ENCODE peak calls at places on chromosomes 5 and 9, in six cellular contexts. One of them, this sample, is unnamed.

GRCh38 chr9:79705704-79706103 is 133.9 kb downstream of the TLE4 start:
- DNase-seq in fibroblast of lung: no peak
- DNase-seq in B cell: no peak
- DNase-seq in fibroblast of gingiva: no peak
- DNase-seq in AG09309: no peak
- DNase-seq in T-helper 9 cell: no peak
- DNase-seq in this sample: no peak

GRCh38 chr5:144284931-144285330 is 114.3 kb downstream of the KCTD16 start:
- DNase-seq in fibroblast of lung: no peak
- DNase-seq in T-helper 9 cell: no peak
- DNase-seq in fibroblast of gingiva: no peak
- DNase-seq in B cell: no peak
- DNase-seq in AG09309: no peak
- DNase-seq in this sample: no peak

GRCh38 chr9:121059998-121060636 is 10.0 kb upstream of the C5 start:
- DNase-seq in T-helper 9 cell: no peak
- DNase-seq in AG09309: no peak
- DNase-seq in fibroblast of gingiva: peak; percentile 61
- DNase-seq in fibroblast of lung: peak; percentile 83
- DNase-seq in B cell: peak; percentile 47
- DNase-seq in this sample: peak; percentile 57

GRCh38 chr9:129458663-129459549 is 162.0 kb downstream of the C9orf50 start:
- DNase-seq in fibroblast of lung: no peak
- DNase-seq in fibroblast of gingiva: no peak
- DNase-seq in T-helper 9 cell: no peak
- DNase-seq in AG09309: no peak
- DNase-seq in B cell: peak; percentile 87
- DNase-seq in this sample: no peak

GRCh38 chr9:73073337-73074175 is 78.1 kb upstream of the ANXA1 start:
- DNase-seq in fibroblast of gingiva: peak; percentile 57
- DNase-seq in T-helper 9 cell: no peak
- DNase-seq in AG09309: no peak
- DNase-seq in B cell: no peak
- DNase-seq in fibroblast of lung: no peak
- DNase-seq in this sample: no peak

GRCh38 chr5:36607114-36607561 is 732 bp downstream of the SLC1A3 start:
- DNase-seq in B cell: no peak
- DNase-seq in T-helper 9 cell: no peak
- DNase-seq in fibroblast of lung: peak; percentile 61
- DNase-seq in fibroblast of gingiva: peak; percentile 41
- DNase-seq in AG09309: peak; percentile 24
- DNase-seq in this sample: no peak

GRCh38 chr9:96216618-96217017 is 85.4 kb downstream of the HSD17B3 start:
- DNase-seq in T-helper 9 cell: no peak
- DNase-seq in B cell: no peak
- DNase-seq in fibroblast of lung: no peak
- DNase-seq in fibroblast of gingiva: no peak
- DNase-seq in AG09309: no peak
- DNase-seq in this sample: no peak

GRCh38 chr5:56279979-56280378 is 46.8 kb upstream of the ANKRD55 start:
- DNase-seq in AG09309: peak; percentile 34
- DNase-seq in T-helper 9 cell: no peak
- DNase-seq in fibroblast of gingiva: peak; percentile 79
- DNase-seq in B cell: no peak
- DNase-seq in fibroblast of lung: peak; percentile 78
- DNase-seq in this sample: no peak

GRCh38 chr9:73370053-73370452 is 218.4 kb downstream of the ANXA1 start:
- DNase-seq in fibroblast of gingiva: no peak
- DNase-seq in T-helper 9 cell: no peak
- DNase-seq in B cell: no peak
- DNase-seq in fibroblast of lung: no peak
- DNase-seq in AG09309: no peak
- DNase-seq in this sample: no peak

GRCh38 chr5:2773327-2773726 is 21.9 kb upstream of the IRX2 start:
- DNase-seq in B cell: no peak
- DNase-seq in AG09309: no peak
- DNase-seq in fibroblast of gingiva: no peak
- DNase-seq in fibroblast of lung: no peak
- DNase-seq in T-helper 9 cell: no peak
- DNase-seq in this sample: no peak

GRCh38 chr9:123415593-123415930 is 59.6 kb downstream of the CRB2 start:
- DNase-seq in AG09309: no peak
- DNase-seq in T-helper 9 cell: no peak
- DNase-seq in fibroblast of lung: no peak
- DNase-seq in B cell: no peak
- DNase-seq in fibroblast of gingiva: no peak
- DNase-seq in this sample: no peak

GRCh38 chr9:126150411-126151030 is 176.1 kb upstream of the MVB12B start:
- DNase-seq in B cell: no peak
- DNase-seq in fibroblast of gingiva: no peak
- DNase-seq in T-helper 9 cell: no peak
- DNase-seq in AG09309: no peak
- DNase-seq in fibroblast of lung: no peak
- DNase-seq in this sample: peak; percentile 44

GRCh38 chr5:17046320-17046719 is 110.2 kb upstream of the MYO10 start:
- DNase-seq in fibroblast of lung: no peak
- DNase-seq in fibroblast of gingiva: no peak
- DNase-seq in AG09309: no peak
- DNase-seq in B cell: no peak
- DNase-seq in T-helper 9 cell: no peak
- DNase-seq in this sample: no peak

GRCh38 chr5:41843456-41844112 is 26.6 kb downstream of the OXCT1 start:
- DNase-seq in fibroblast of gingiva: peak; percentile 60
- DNase-seq in T-helper 9 cell: no peak
- DNase-seq in B cell: no peak
- DNase-seq in AG09309: peak; percentile 20
- DNase-seq in fibroblast of lung: peak; percentile 84
- DNase-seq in this sample: peak; percentile 65

GRCh38 chr5:35319231-35320002 is 89.1 kb upstream of the PRLR start:
- DNase-seq in B cell: peak; percentile 79
- DNase-seq in fibroblast of lung: no peak
- DNase-seq in fibroblast of gingiva: no peak
- DNase-seq in T-helper 9 cell: no peak
- DNase-seq in AG09309: no peak
- DNase-seq in this sample: no peak

GRCh38 chr5:43676083-43676840 is 73.3 kb downstream of the NNT start:
- DNase-seq in fibroblast of gingiva: no peak
- DNase-seq in T-helper 9 cell: no peak
- DNase-seq in B cell: no peak
- DNase-seq in AG09309: no peak
- DNase-seq in fibroblast of lung: no peak
- DNase-seq in this sample: no peak

GRCh38 chr5:138664276-138664943 is 88.8 kb upstream of the CTNNA1 start:
- DNase-seq in fibroblast of lung: peak; percentile 28
- DNase-seq in AG09309: peak; percentile 31
- DNase-seq in T-helper 9 cell: no peak
- DNase-seq in fibroblast of gingiva: peak; percentile 12
- DNase-seq in B cell: no peak
- DNase-seq in this sample: no peak

GRCh38 chr5:1724822-1725602 is 74.6 kb downstream of the MRPL36 start:
- DNase-seq in AG09309: no peak
- DNase-seq in fibroblast of lung: peak; percentile 4
- DNase-seq in T-helper 9 cell: no peak
- DNase-seq in fibroblast of gingiva: no peak
- DNase-seq in B cell: no peak
- DNase-seq in this sample: no peak

GRCh38 chr9:69658987-69659677 is 13.0 kb downstream of the APBA1 start:
- DNase-seq in fibroblast of gingiva: no peak
- DNase-seq in AG09309: no peak
- DNase-seq in fibroblast of lung: no peak
- DNase-seq in T-helper 9 cell: no peak
- DNase-seq in B cell: no peak
- DNase-seq in this sample: no peak

GRCh38 chr5:110255194-110255593 is 471.3 kb downstream of the TMEM232 start:
- DNase-seq in fibroblast of gingiva: no peak
- DNase-seq in T-helper 9 cell: no peak
- DNase-seq in fibroblast of lung: no peak
- DNase-seq in B cell: no peak
- DNase-seq in AG09309: no peak
- DNase-seq in this sample: no peak

GRCh38 chr9:110426052-110426709 is 88.5 kb upstream of the TXNDC8 start:
- DNase-seq in B cell: no peak
- DNase-seq in fibroblast of lung: peak; percentile 65
- DNase-seq in AG09309: no peak
- DNase-seq in fibroblast of gingiva: no peak
- DNase-seq in T-helper 9 cell: no peak
- DNase-seq in this sample: no peak

GRCh38 chr9:15635752-15636151 is 82.9 kb downstream of the CCDC171 start:
- DNase-seq in fibroblast of gingiva: no peak
- DNase-seq in T-helper 9 cell: no peak
- DNase-seq in B cell: no peak
- DNase-seq in AG09309: no peak
- DNase-seq in fibroblast of lung: no peak
- DNase-seq in this sample: no peak

GRCh38 chr5:56489272-56489671 is 256.1 kb upstream of the ANKRD55 start:
- DNase-seq in fibroblast of lung: no peak
- DNase-seq in B cell: no peak
- DNase-seq in T-helper 9 cell: no peak
- DNase-seq in fibroblast of gingiva: no peak
- DNase-seq in AG09309: no peak
- DNase-seq in this sample: no peak

GRCh38 chr5:74639538-74640449 is 734 bp downstream of the ENC1 start:
- DNase-seq in AG09309: no peak
- DNase-seq in fibroblast of gingiva: peak; percentile 58
- DNase-seq in T-helper 9 cell: peak; percentile 6
- DNase-seq in fibroblast of lung: peak; percentile 51
- DNase-seq in B cell: peak; percentile 49
- DNase-seq in this sample: no peak

GRCh38 chr9:120348951-120349429 is 231.0 kb downstream of the CDK5RAP2 start:
- DNase-seq in fibroblast of lung: peak; percentile 63
- DNase-seq in B cell: no peak
- DNase-seq in T-helper 9 cell: no peak
- DNase-seq in fibroblast of gingiva: peak; percentile 34
- DNase-seq in AG09309: no peak
- DNase-seq in this sample: peak; percentile 45

GRCh38 chr9:114869845-114870244 is 60.5 kb downstream of the TNFSF8 start:
- DNase-seq in fibroblast of lung: no peak
- DNase-seq in AG09309: no peak
- DNase-seq in fibroblast of gingiva: no peak
- DNase-seq in B cell: no peak
- DNase-seq in T-helper 9 cell: no peak
- DNase-seq in this sample: no peak

GRCh38 chr5:146466521-146467349 is 19.6 kb downstream of the TCERG1 start:
- DNase-seq in T-helper 9 cell: no peak
- DNase-seq in fibroblast of lung: peak; percentile 49
- DNase-seq in AG09309: no peak
- DNase-seq in B cell: no peak
- DNase-seq in fibroblast of gingiva: peak; percentile 26
- DNase-seq in this sample: no peak

GRCh38 chr9:88614359-88614758 is 79.4 kb downstream of the NXNL2 start:
- DNase-seq in T-helper 9 cell: no peak
- DNase-seq in fibroblast of lung: no peak
- DNase-seq in AG09309: no peak
- DNase-seq in fibroblast of gingiva: no peak
- DNase-seq in B cell: no peak
- DNase-seq in this sample: no peak

GRCh38 chr5:32027717-32028321 is 146.3 kb downstream of the GOLPH3 start:
- DNase-seq in fibroblast of lung: peak; percentile 99
- DNase-seq in AG09309: peak; percentile 96
- DNase-seq in T-helper 9 cell: no peak
- DNase-seq in B cell: no peak
- DNase-seq in fibroblast of gingiva: peak; percentile 99
- DNase-seq in this sample: no peak

GRCh38 chr5:69271376-69271775 is 36.7 kb downstream of the CDK7 start:
- DNase-seq in fibroblast of gingiva: peak; percentile 16
- DNase-seq in AG09309: no peak
- DNase-seq in B cell: no peak
- DNase-seq in fibroblast of lung: peak; percentile 56
- DNase-seq in T-helper 9 cell: no peak
- DNase-seq in this sample: no peak

GRCh38 chr9:122333169-122333808 is 37.5 kb upstream of the PTGS1 start:
- DNase-seq in AG09309: no peak
- DNase-seq in T-helper 9 cell: no peak
- DNase-seq in fibroblast of gingiva: no peak
- DNase-seq in B cell: no peak
- DNase-seq in fibroblast of lung: no peak
- DNase-seq in this sample: no peak

GRCh38 chr9:89153618-89154017 is 25.0 kb downstream of the SHC3 start:
- DNase-seq in fibroblast of gingiva: peak; percentile 37
- DNase-seq in T-helper 9 cell: no peak
- DNase-seq in AG09309: no peak
- DNase-seq in B cell: no peak
- DNase-seq in fibroblast of lung: peak; percentile 64
- DNase-seq in this sample: no peak

GRCh38 chr5:16467363-16468219 is 2.0 kb upstream of the ZNF622 start:
- DNase-seq in fibroblast of gingiva: peak; percentile 29
- DNase-seq in T-helper 9 cell: no peak
- DNase-seq in AG09309: no peak
- DNase-seq in B cell: no peak
- DNase-seq in fibroblast of lung: peak; percentile 38
- DNase-seq in this sample: no peak

GRCh38 chr9:137484551-137485315 is 25.6 kb upstream of the NSMF start:
- DNase-seq in AG09309: no peak
- DNase-seq in B cell: peak; percentile 35
- DNase-seq in T-helper 9 cell: no peak
- DNase-seq in fibroblast of lung: no peak
- DNase-seq in fibroblast of gingiva: no peak
- DNase-seq in this sample: no peak

GRCh38 chr5:35246928-35247644 is 16.8 kb upstream of the PRLR start:
- DNase-seq in B cell: no peak
- DNase-seq in T-helper 9 cell: no peak
- DNase-seq in fibroblast of gingiva: no peak
- DNase-seq in fibroblast of lung: peak; percentile 29
- DNase-seq in AG09309: no peak
- DNase-seq in this sample: no peak